ENCODE peak calls at places on chromosomes 12 and 14, in eight cellular contexts. K is cardiac muscle cell, L is lung, H is endodermal cell, F is OCI-LY7, Q is A549, G is K562, Z is left ventricle myocardium inferior. A is an unnamed sample.

GRCh38 chr14:92121207-92121669 is 268 bp downstream of the NDUFB1 start:
- DNase-seq in K (peak), L (peak), H (no peak), F (peak), Q (no peak), G (peak), Z (peak), A (no peak)

GRCh38 chr14:82354126-82354525 is 820.5 kb upstream of the SEL1L start:
- DNase-seq in K (no peak), L (no peak), H (no peak), F (no peak), Q (no peak), G (no peak), Z (no peak), A (no peak)

GRCh38 chr12:46147144-46147543 is 121.7 kb downstream of the SLC38A1 start:
- DNase-seq in K (no peak), L (no peak), H (no peak), F (no peak), Q (no peak), G (no peak), Z (no peak), A (no peak)

GRCh38 chr12:32983332-32983731 is 86.8 kb upstream of the PKP2 start:
- DNase-seq in K (no peak), L (no peak), H (no peak), F (no peak), Q (no peak), G (peak), Z (no peak), A (no peak)

GRCh38 chr14:61571931-61572330 is 123.4 kb upstream of the HIF1A start:
- DNase-seq in K (peak), L (no peak), H (peak), F (no peak), Q (no peak), G (no peak), Z (no peak), A (no peak)

GRCh38 chr12:6326316-6326959 is 15.4 kb downstream of the TNFRSF1A start:
- DNase-seq in K (peak), L (no peak), H (peak), F (peak), Q (peak), G (peak), Z (peak), A (no peak)

GRCh38 chr14:24289649-24290283 is 9.8 kb downstream of the DHRS1 start:
- DNase-seq in K (no peak), L (no peak), H (no peak), F (no peak), Q (no peak), G (no peak), Z (no peak), A (no peak)

GRCh38 chr14:66853311-66853710 is 335.9 kb upstream of the GARIN2 start:
- DNase-seq in K (no peak), L (no peak), H (no peak), F (no peak), Q (no peak), G (no peak), Z (no peak), A (no peak)

GRCh38 chr12:101653030-101653429 is 44.4 kb upstream of the CHPT1 start:
- DNase-seq in K (no peak), L (no peak), H (no peak), F (no peak), Q (no peak), G (peak), Z (no peak), A (no peak)

GRCh38 chr12:93624595-93625294 is 52.3 kb downstream of the SOCS2 start:
- DNase-seq in K (peak), L (peak), H (no peak), F (no peak), Q (peak), G (peak), Z (no peak), A (no peak)

GRCh38 chr12:108825205-108825950 is 32.0 kb downstream of the SSH1 start:
- DNase-seq in K (peak), L (no peak), H (no peak), F (no peak), Q (no peak), G (no peak), Z (no peak), A (no peak)

GRCh38 chr12:93005928-93006654 is 77.0 kb upstream of the EEA1 start:
- DNase-seq in K (no peak), L (no peak), H (peak), F (no peak), Q (no peak), G (no peak), Z (no peak), A (no peak)

GRCh38 chr12:131986361-131986760 is 36.6 kb downstream of the EP400 start:
- DNase-seq in K (no peak), L (no peak), H (peak), F (no peak), Q (no peak), G (no peak), Z (no peak), A (no peak)
- H3K4me3 ChIP-seq in K (no peak), L (no peak), H (no peak), F (no peak), Q (no peak), G (no peak), Z (no peak), A (no peak)

DNA sequence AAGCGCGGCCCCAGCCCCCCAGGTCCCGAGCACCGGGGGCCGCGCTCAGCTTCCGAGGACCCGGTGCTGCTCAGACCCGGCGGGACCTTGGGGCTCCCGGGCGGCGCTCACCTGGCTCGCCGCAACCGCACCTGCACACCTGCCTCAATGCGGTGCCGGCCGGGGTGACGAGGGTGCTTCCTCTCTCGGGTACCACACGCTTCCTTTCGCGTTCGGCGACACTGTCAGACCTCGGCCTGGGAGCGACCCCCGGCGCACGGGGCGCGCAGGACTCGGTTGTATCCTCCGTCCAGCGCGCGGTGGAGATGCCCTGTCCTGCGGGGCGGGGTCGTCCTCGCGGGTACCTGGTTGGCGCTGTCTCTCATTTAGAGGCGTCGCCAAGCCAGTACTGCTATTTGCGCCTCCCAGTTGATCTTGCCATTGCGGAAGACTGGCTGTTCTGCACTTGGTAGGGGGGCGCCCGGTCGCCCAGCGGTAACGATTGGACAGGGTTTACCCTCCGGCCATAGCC is 718 bp downstream of the PACS2 start:
- DNase-seq in K (peak), L (no peak), H (peak), F (peak), Q (peak), G (no peak), Z (no peak), A (peak)
- H3K27ac ChIP-seq in K (no peak), L (peak), H (no peak), F (no peak), Q (peak), G (no peak), Z (peak), A (peak)

GRCh38 chr14:67941456-67942018 is 122.0 kb downstream of the RAD51B start:
- DNase-seq in K (peak), L (no peak), H (no peak), F (no peak), Q (no peak), G (no peak), Z (no peak), A (no peak)

GRCh38 chr14:67942311-67942710 is 122.7 kb downstream of the RAD51B start:
- DNase-seq in K (peak), L (no peak), H (no peak), F (no peak), Q (no peak), G (no peak), Z (no peak), A (no peak)

GRCh38 chr14:67940894-67941455 is 121.4 kb downstream of the RAD51B start:
- DNase-seq in K (peak), L (no peak), H (no peak), F (no peak), Q (no peak), G (no peak), Z (no peak), A (no peak)

GRCh38 chr14:67938046-67938445 is 118.5 kb downstream of the RAD51B start:
- DNase-seq in K (no peak), L (no peak), H (no peak), F (no peak), Q (no peak), G (no peak), Z (no peak), A (no peak)

GRCh38 chr14:67940476-67940875 is 120.9 kb downstream of the RAD51B start:
- DNase-seq in K (peak), L (no peak), H (no peak), F (no peak), Q (no peak), G (no peak), Z (no peak), A (no peak)
- H3K4me3 ChIP-seq in K (no peak), L (no peak), H (no peak), F (no peak), Q (no peak), G (no peak), Z (no peak), A (no peak)

DNA sequence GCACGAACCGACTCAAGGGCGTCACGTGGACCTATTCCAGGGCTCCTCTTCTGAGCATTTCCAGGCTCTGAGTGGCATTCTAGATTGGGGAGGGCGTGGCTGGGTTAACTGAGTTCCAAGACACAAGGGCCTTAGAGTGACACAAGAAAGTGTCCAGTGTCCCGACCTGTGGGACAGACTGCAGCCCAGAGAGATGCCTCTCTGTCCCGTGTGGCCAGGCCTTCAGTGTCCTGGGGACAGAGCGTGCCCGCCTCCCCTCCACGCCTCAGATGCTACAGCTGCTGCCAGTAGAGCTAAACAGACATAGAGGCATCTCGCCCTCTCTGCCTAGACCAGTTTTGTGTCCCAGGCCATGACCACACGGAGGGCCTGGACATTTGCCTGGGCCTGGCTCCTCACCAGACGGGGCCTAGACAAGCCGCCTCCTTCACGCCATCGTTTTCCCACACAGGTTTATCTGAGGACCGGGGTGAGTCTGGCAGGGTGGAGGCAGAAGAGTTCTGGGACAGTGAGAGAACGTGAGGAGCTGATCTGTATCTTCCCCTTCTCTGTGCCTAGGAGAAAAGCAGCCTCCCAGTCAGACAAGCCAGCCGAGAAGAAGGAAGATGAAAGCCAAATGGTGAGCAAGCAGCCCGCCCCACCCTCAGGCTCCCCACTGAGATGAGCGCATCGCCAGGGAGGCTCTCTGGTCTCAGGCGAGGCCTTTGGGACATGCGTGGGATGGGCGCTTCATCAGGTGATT is 27.1 kb downstream of the DEGS2 start:
- DNase-seq in K (peak), L (peak), H (no peak), F (no peak), Q (no peak), G (peak), Z (no peak), A (no peak)
- H3K27ac ChIP-seq in K (no peak), L (no peak), H (no peak), F (no peak), Q (no peak), G (no peak), Z (no peak), A (no peak)

GRCh38 chr12:76259660-76260389 is 88.4 kb downstream of the BBS10 start:
- DNase-seq in K (peak), L (no peak), H (no peak), F (peak), Q (no peak), G (no peak), Z (no peak), A (no peak)
- H3K4me3 ChIP-seq in K (no peak), L (no peak), H (no peak), F (no peak), Q (no peak), G (no peak), Z (no peak), A (no peak)

GRCh38 chr12:123475256-123475703 is 17.3 kb downstream of the SNRNP35 start:
- DNase-seq in K (no peak), L (no peak), H (no peak), F (no peak), Q (no peak), G (no peak), Z (no peak), A (no peak)
- H3K27ac ChIP-seq in K (peak), L (no peak), H (no peak), F (peak), Q (no peak), G (no peak), Z (peak), A (peak)

GRCh38 chr12:10716704-10717315 is 6.3 kb downstream of the YBX3 start:
- DNase-seq in K (peak), L (peak), H (peak), F (no peak), Q (peak), G (no peak), Z (peak), A (no peak)
- H3K4me3 ChIP-seq in K (no peak), L (no peak), H (peak), F (no peak), Q (peak), G (no peak), Z (peak), A (no peak)

GRCh38 chr12:116320839-116321238 is 43.3 kb upstream of the MED13L start:
- DNase-seq in K (no peak), L (no peak), H (no peak), F (no peak), Q (no peak), G (no peak), Z (no peak), A (no peak)
- H3K27ac ChIP-seq in K (no peak), L (no peak), H (no peak), F (no peak), Q (no peak), G (no peak), Z (peak), A (no peak)

DNA sequence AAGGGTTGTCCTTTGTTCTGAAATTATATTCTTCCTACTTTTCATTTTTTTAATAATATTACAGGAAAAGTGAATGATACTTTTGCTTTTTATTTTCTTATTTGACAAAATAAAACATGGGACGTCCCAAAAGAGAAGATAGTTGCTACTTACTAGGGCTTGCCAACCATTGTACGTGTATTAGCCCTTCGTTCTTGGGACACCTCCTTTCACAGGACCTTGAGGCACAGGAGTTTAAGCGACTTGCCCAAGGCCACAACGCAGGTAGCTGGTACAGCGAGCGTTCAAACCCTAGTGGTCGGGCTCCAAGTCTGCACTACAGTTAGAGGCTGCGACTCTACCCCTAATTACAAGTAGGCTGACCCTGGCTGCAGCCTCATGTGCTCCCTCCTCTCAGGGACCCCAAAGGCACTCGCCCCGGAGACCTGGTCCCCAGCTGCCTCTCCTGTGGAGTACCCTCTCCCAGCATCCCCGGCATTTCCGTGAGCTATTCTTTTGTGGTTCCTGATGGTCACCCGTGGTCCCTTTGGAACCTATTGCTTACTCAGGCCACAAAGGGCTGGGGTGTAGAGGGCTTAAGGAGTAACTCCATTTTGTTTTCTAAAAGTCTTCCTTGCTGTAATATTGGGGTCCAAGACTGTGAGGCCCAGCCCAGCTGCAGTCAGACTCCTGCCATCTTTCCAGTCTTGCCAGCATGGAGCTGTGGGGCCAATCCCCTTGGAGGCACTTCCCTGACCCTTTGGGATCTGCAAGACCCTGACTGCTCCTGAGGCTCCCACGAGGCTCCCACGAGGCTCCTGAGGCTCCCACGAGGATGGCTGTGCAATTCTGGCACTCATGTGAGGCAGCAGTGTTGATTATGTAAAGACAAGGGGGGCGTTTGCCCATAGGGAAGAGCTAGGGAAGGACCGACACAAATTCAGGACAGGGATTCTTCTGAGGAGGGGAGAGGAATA is 49.7 kb downstream of the IQSEC3 start:
- DNase-seq in K (no peak), L (no peak), H (no peak), F (no peak), Q (no peak), G (no peak), Z (no peak), A (no peak)
- H3K4me3 ChIP-seq in K (no peak), L (no peak), H (no peak), F (no peak), Q (no peak), G (no peak), Z (no peak), A (no peak)

DNA sequence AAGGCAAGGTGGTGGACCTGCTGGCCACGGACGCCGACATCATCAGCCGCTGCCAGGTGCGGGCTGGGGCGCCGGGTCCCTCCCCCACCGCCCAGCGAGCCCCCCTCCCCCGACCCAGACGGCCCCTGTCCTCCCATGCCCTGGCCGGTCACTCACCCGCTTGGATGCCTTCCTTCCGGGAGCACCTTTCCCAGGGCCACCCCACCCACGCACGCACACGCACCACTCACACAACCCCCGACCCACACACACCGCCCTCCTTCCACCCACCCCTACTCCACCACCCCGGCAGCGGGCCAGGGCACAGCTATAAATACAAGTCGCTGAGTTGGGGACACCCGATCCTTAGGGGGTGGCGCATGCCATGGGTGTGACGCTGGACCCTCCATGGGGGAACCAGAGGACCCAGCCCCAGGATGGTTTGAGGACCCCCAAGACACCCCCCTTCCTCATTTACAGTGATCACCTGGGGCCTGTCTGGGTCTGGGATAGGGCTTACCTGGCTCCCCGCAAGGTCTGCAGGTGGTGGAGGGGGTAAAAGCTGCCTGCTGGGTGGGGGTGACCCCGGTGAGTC is 465 bp downstream of the ADSS1 start:
- DNase-seq in K (no peak), L (peak), H (no peak), F (no peak), Q (peak), G (peak), Z (peak), A (peak)
- H3K27ac ChIP-seq in K (no peak), L (no peak), H (no peak), F (no peak), Q (peak), G (peak), Z (peak), A (peak)